ENCODE peak calls at places on chromosomes 3 and 15, in eight cellular contexts. P, G, Z, U, T, H, A and R are unnamed samples.

GRCh38 chr3:72953325-72953956 is 43.2 kb upstream of the PPP4R2 start:
- DNase-seq in P (no peak), G (no peak), Z (no peak), U (no peak), T (peak; percentile 54), H (no peak), A (no peak), R (no peak)

GRCh38 chr15:59791646-59792208 is 102.6 kb upstream of the BNIP2 start:
- DNase-seq in P (no peak), G (no peak), Z (no peak), U (no peak), T (no peak), H (no peak), A (no peak), R (no peak)

GRCh38 chr3:43883729-43884396 is 193.1 kb downstream of the ABHD5 start:
- DNase-seq in P (peak; percentile 51), G (no peak), Z (no peak), U (no peak), T (no peak), H (peak; percentile 15), A (no peak), R (no peak)

GRCh38 chr3:138440137-138440536 is 5.7 kb downstream of the ESYT3 start:
- DNase-seq in P (no peak), G (no peak), Z (no peak), U (peak; percentile 21), T (no peak), H (no peak), A (no peak), R (no peak)

GRCh38 chr3:86988235-86988634 is 2.7 kb downstream of the VGLL3 start:
- DNase-seq in P (no peak), G (no peak), Z (no peak), U (no peak), T (no peak), H (no peak), A (no peak), R (no peak)

GRCh38 chr3:33173103-33173502 is 45.5 kb downstream of the SUSD5 start:
- DNase-seq in P (peak; percentile 33), G (no peak), Z (no peak), U (no peak), T (no peak), H (no peak), A (no peak), R (no peak)

GRCh38 chr3:21754839-21755238 is 3.8 kb upstream of the ZNF385D start:
- DNase-seq in P (no peak), G (no peak), Z (no peak), U (no peak), T (no peak), H (no peak), A (no peak), R (no peak)

GRCh38 chr15:101625169-101625568 is 27.0 kb downstream of the TM2D3 start:
- DNase-seq in P (no peak), G (no peak), Z (no peak), U (no peak), T (no peak), H (no peak), A (no peak), R (no peak)

GRCh38 chr3:181417748-181418147 is 294.0 kb upstream of the SOX2 start:
- DNase-seq in P (no peak), G (no peak), Z (no peak), U (no peak), T (no peak), H (no peak), A (no peak), R (no peak)

GRCh38 chr3:126005951-126006350 is 37.0 kb downstream of the ROPN1B start:
- DNase-seq in P (no peak), G (no peak), Z (no peak), U (no peak), T (no peak), H (no peak), A (no peak), R (no peak)

GRCh38 chr3:127673191-127674098 is 693 bp downstream of the ABTB1 start:
- DNase-seq in P (peak; percentile 55), G (no peak), Z (peak; percentile 80), U (peak; percentile 75), T (peak; percentile 62), H (peak; percentile 95), A (peak; percentile 81), R (peak; percentile 19)
- TF ChIP-seq POLR2A in P (no peak), G (no peak), Z (no peak), U (no peak), T (no peak), H (no peak), A (no peak), R (no peak)

GRCh38 chr15:71551566-71551965 is 258.8 kb upstream of the NR2E3 start:
- DNase-seq in P (no peak), G (no peak), Z (no peak), U (no peak), T (no peak), H (no peak), A (no peak), R (no peak)
- H3K27me3 ChIP-seq in P (no peaks in the 10 kb centered on the region), G (no peaks in the 10 kb centered on the region), Z (no peaks in the 10 kb centered on the region), U (no peaks in the 10 kb centered on the region), T (no peaks in the 10 kb centered on the region), H (no peaks in the 10 kb centered on the region), A (no peaks in the 10 kb centered on the region), R (no peaks in the 10 kb centered on the region)

DNA sequence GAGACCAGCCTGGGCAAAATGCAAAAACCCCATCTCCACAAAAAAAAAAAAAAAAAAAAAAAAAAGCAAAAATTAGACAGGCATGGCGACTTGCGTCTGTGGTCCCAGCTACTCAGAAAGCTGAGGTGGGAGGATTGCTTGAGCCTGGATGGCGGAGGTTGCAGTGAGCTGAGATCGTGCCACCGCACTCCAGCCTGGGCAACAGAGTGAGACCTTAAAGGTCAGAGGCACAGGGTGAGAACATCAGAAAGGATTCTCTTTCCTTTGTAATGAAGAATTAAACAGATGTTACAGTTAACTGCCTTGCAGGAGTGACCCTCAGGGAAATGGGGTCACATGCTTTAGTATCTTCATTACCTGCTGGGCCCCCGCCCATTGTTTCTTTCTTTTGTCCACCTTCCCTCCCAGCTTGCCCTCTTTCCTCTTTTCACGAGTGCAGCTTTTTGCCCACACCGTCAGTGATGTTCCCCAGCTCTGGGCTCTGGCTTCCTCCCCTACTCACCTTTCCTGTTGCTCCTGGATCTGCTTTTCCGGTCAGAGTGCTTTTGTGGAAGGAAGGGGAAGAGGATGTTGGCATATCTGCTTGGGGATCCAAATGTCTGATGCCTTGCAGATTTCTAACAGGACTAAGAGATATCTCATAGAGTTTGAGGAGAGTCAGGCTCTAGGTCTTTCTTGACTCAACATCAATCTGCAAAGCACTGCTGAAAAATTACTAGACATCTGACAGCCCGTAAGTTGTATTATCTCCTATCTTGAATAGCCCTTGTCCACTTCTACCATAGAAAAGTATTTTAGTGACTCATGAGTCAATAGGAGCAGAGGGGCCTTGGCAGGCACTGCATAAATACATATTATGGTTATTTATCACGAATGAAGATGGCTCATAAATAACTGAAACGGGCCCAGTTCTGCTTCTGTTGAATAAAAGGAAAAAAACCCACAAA is 35.6 kb upstream of the NDUFB4 start:
- DNase-seq in P (no peak), G (no peak), Z (no peak), U (no peak), T (no peak), H (no peak), A (no peak), R (no peak)
- H3K4me1 ChIP-seq in P (peaks cover 33% of the 10 kb centered on the region), G (peaks cover 15% of the 10 kb centered on the region), Z (peaks cover 15% of the 10 kb centered on the region), U (peaks cover 28% of the 10 kb centered on the region), T (peaks cover 10% of the 10 kb centered on the region), H (peaks cover 37% of the 10 kb centered on the region), A (no peaks in the 10 kb centered on the region), R (peaks cover 51% of the 10 kb centered on the region)

GRCh38 chr3:20039765-20040475 is at the start of gene KAT2B:
- DNase-seq in P (peak; percentile 84), G (no peak), Z (peak; percentile 92), U (peak; percentile 85), T (peak; percentile 78), H (peak; percentile 97), A (peak; percentile 89), R (peak; percentile 65)
- TF ChIP-seq POLR2A in P (no peak), G (no peak), Z (peak; percentile 34), U (no peak), T (peak; percentile 45), H (peak; percentile 58), A (no peak), R (peak; percentile 59)

GRCh38 chr15:77721963-77722362 is 89.3 kb upstream of the LINGO1 start:
- DNase-seq in P (no peak), G (no peak), Z (no peak), U (no peak), T (no peak), H (no peak), A (no peak), R (no peak)

GRCh38 chr15:77719450-77719849 is 86.7 kb upstream of the LINGO1 start:
- DNase-seq in P (no peak), G (no peak), Z (no peak), U (no peak), T (no peak), H (no peak), A (no peak), R (no peak)

GRCh38 chr15:77722759-77723460 is 90.2 kb upstream of the LINGO1 start:
- DNase-seq in P (no peak), G (no peak), Z (no peak), U (no peak), T (no peak), H (no peak), A (no peak), R (no peak)

GRCh38 chr15:77720155-77720554 is 87.4 kb upstream of the LINGO1 start:
- DNase-seq in P (no peak), G (no peak), Z (no peak), U (no peak), T (no peak), H (no peak), A (no peak), R (no peak)

GRCh38 chr15:77720617-77721016 is 87.9 kb upstream of the LINGO1 start:
- DNase-seq in P (no peak), G (no peak), Z (no peak), U (no peak), T (no peak), H (no peak), A (no peak), R (no peak)
- H3K27me3 ChIP-seq in P (peaks cover 13% of the 10 kb centered on the region), G (no peaks in the 10 kb centered on the region), Z (no peaks in the 10 kb centered on the region), U (peaks cover 18% of the 10 kb centered on the region), T (no peaks in the 10 kb centered on the region), H (no peaks in the 10 kb centered on the region), A (no peaks in the 10 kb centered on the region), R (peaks cover 6% of the 10 kb centered on the region)

DNA sequence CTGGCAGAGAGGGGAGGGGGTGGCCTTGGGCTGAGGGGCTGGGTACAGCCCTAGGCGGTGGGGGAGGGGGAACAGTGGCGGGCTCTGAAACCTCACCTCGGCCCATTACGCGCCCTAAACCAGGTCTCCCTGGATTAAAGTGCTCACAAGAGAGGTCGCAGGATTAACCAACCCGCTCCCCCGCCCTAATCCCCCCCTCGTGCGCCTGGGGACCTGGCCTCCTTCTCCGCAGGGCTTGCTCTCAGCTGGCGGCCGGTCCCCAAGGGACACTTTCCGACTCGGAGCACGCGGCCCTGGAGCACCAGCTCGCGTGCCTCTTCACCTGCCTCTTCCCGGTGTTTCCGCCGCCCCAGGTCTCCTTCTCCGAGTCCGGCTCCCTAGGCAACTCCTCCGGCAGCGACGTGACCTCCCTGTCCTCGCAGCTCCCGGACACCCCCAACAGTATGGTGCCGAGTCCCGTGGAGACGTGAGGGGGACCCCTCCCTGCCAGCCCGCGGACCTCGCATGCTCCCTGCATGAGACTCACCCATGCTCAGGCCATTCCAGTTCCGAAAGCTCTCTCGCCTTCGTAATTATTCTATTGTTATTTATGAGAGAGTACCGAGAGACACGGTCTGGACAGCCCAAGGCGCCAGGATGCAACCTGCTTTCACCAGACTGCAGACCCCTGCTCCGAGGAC is 4.9 kb downstream of the ISL2 start:
- DNase-seq in P (no peak), G (no peak), Z (no peak), U (no peak), T (no peak), H (no peak), A (no peak), R (no peak)
- H3K4me1 ChIP-seq in P (peaks cover 37% of the 10 kb centered on the region), G (peaks cover 8% of the 10 kb centered on the region), Z (peaks cover 71% of the 10 kb centered on the region), U (peaks cover 78% of the 10 kb centered on the region), T (peaks cover 45% of the 10 kb centered on the region), H (peaks cover 88% of the 10 kb centered on the region), A (no peaks in the 10 kb centered on the region), R (peaks cover 48% of the 10 kb centered on the region)